ENCODE peak calls at places on chromosomes 1 and 21, in six cellular contexts. P is heart left ventricle, V is Panc1, N is vagina, L is OCI-LY7, E is stomach. A is an unnamed sample. For H3K4me1, the result is how much of the 10 kb centered on the place peaks cover.

GRCh38 chr21:43684424-43684823 is 25.1 kb downstream of the RRP1B start:
- DNase-seq in E (no peak), V (no peak), L (no peak), N (no peak), P (no peak), A (no peak)

GRCh38 chr1:111334169-111334568 is 43.5 kb downstream of the CHIA start:
- DNase-seq in E (peak), L (peak), V (no peak), N (no peak), P (no peak), A (peak)

GRCh38 chr1:64624446-64624766 is 120.5 kb upstream of the RAVER2 start:
- DNase-seq in L (no peak), P (no peak), E (no peak), N (no peak), V (no peak), A (no peak)

GRCh38 chr1:161421456-161421855 is 53.8 kb upstream of the CFAP126 start:
- DNase-seq in L (peak), N (no peak), E (no peak), P (no peak), V (no peak), A (no peak)

GRCh38 chr1:218488986-218489385 is 143.8 kb downstream of the TGFB2 start:
- DNase-seq in V (no peak), E (no peak), N (no peak), L (no peak), P (no peak), A (no peak)

GRCh38 chr1:22508329-22508728 is 55.0 kb upstream of the EPHA8 start:
- DNase-seq in V (no peak), E (no peak), L (no peak), P (no peak), N (no peak), A (peak)

GRCh38 chr21:41953831-41954653 is at the start of gene C2CD2:
- DNase-seq in P (peak), E (peak), L (no peak), V (no peak), N (no peak), A (peak)

GRCh38 chr1:234699795-234700665 is 90.1 kb upstream of the IRF2BP2 start:
- DNase-seq in N (no peak), E (no peak), P (no peak), L (no peak), V (no peak), A (no peak)

GRCh38 chr1:38817958-38818705 is 41.4 kb downstream of the RRAGC start:
- DNase-seq in N (no peak), E (peak), P (peak), V (no peak), L (no peak), A (peak)

GRCh38 chr1:154955718-154956513 is at the start of gene PBXIP1:
- DNase-seq in N (no peak), V (no peak), L (peak), E (peak), P (peak), A (peak)

GRCh38 chr1:179877586-179878265 is at the start of gene TOR1AIP2:
- DNase-seq in N (no peak), E (peak), L (peak), P (peak), V (peak), A (peak)

GRCh38 chr1:6948416-6948815 is 163.2 kb downstream of the CAMTA1 start:
- DNase-seq in E (no peak), V (no peak), P (no peak), N (no peak), L (no peak), A (no peak)

GRCh38 chr21:41304068-41304720 is 12.4 kb upstream of the FAM3B start:
- DNase-seq in N (no peak), P (no peak), L (no peak), V (no peak), E (no peak), A (no peak)

GRCh38 chr1:177937931-177938330 is 31.9 kb downstream of the SEC16B start:
- DNase-seq in E (no peak), L (no peak), N (no peak), V (no peak), P (no peak), A (no peak)

GRCh38 chr1:116957646-116958045 is 43.9 kb upstream of the CD101 start:
- DNase-seq in L (no peak), P (no peak), N (no peak), E (no peak), V (no peak), A (no peak)

GRCh38 chr1:95126846-95127245 is 9.7 kb downstream of the TLCD4 start:
- DNase-seq in N (no peak), L (no peak), V (no peak), P (no peak), E (no peak), A (no peak)

GRCh38 chr1:199172286-199173124 is 533.7 kb downstream of the PTPRC start:
- DNase-seq in L (no peak), E (no peak), P (no peak), N (no peak), V (no peak), A (no peak)

GRCh38 chr1:241229216-241229615 is 127.8 kb downstream of the RGS7 start:
- DNase-seq in P (no peak), N (no peak), L (no peak), E (peak), V (no peak), A (peak)

GRCh38 chr1:112341986-112342385 is 54.0 kb upstream of the CTTNBP2NL start:
- DNase-seq in P (no peak), E (no peak), L (no peak), N (no peak), V (no peak), A (no peak)

GRCh38 chr1:37763791-37764741 is 854 bp downstream of the EPHA10 start:
- DNase-seq in V (no peak), L (peak), P (no peak), E (no peak), N (no peak), A (peak)

GRCh38 chr1:31605908-31606427 is 11.5 kb upstream of the HCRTR1 start:
- DNase-seq in P (no peak), E (peak), V (no peak), N (no peak), L (peak), A (no peak)

GRCh38 chr1:53111073-53111556 is 31.3 kb downstream of the SLC1A7 start:
- DNase-seq in P (no peak), V (no peak), N (no peak), E (peak), L (no peak), A (no peak)

GRCh38 chr1:42081475-42081874 is 71.7 kb upstream of the GUCA2B start:
- DNase-seq in P (no peak), V (no peak), L (no peak), E (peak), N (no peak), A (peak)

GRCh38 chr1:17201201-17202021 is 3.5 kb upstream of the PADI1 start:
- DNase-seq in L (no peak), E (no peak), P (no peak), V (no peak), N (peak), A (no peak)

GRCh38 chr1:214416417-214417212 is 134.8 kb downstream of the PTPN14 start:
- DNase-seq in N (no peak), V (no peak), E (no peak), P (no peak), L (no peak), A (no peak)

GRCh38 chr1:214418380-214418779 is 133.0 kb downstream of the PTPN14 start:
- DNase-seq in L (no peak), V (no peak), P (no peak), N (no peak), E (no peak), A (no peak)

GRCh38 chr1:214419650-214420049 is 131.8 kb downstream of the PTPN14 start:
- DNase-seq in P (no peak), N (no peak), V (no peak), E (no peak), L (no peak), A (no peak)

GRCh38 chr1:214415131-214415530 is 134.2 kb downstream of the SMYD2 start:
- DNase-seq in N (no peak), E (no peak), V (no peak), L (no peak), P (no peak), A (no peak)

DNA sequence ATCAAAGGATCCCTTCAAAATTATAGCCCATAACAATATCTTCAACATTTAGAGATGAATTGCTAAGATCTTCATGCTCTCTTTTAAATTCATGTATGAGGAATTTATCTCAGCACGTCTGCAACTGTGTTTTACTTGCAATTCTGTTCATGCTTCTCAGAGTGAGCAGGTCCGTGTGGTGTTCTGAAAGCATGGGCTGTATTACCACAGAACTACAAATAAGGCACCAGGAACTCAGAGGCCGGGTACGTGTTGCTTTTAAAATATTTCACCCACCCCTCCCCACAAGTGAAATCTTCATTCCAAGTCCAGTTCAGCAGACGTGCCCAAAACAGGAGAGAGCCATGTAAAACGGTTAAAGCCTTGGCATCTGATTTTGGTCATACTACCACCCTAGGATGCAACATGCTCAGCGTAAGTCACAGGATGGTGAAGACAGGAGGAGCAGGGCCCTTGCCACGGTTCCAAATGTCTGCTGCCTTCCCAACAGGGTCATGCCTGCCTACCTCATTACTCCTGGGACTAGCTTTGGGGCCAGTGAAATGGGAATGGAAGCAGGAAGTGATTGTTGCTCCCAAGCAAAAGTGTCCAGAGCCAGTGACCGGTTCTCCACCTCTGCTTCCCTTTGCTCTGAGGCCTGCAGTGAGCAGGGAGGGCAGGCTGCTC is 133.7 kb downstream of the PTPN14 start:
- DNase-seq in P (no peak), N (no peak), L (no peak), V (no peak), E (no peak), A (no peak)
- H3K4me1 ChIP-seq in P (under half), N (half or more), L (under half), V (half or more), E (under half), A (under half)

GRCh38 chr1:150162862-150163706 is 13.4 kb downstream of the PLEKHO1 start:
- DNase-seq in N (no peak), L (peak), V (no peak), P (peak), E (peak), A (peak)

GRCh38 chr1:150162582-150162861 is 12.8 kb downstream of the PLEKHO1 start:
- DNase-seq in E (no peak), P (no peak), L (no peak), N (no peak), V (no peak), A (no peak)

GRCh38 chr1:150164224-150164623 is 14.5 kb downstream of the PLEKHO1 start:
- DNase-seq in L (no peak), N (no peak), E (no peak), V (no peak), P (peak), A (no peak)

GRCh38 chr1:150160964-150161626 is 11.4 kb downstream of the PLEKHO1 start:
- DNase-seq in V (no peak), P (no peak), E (no peak), N (no peak), L (peak), A (no peak)

DNA sequence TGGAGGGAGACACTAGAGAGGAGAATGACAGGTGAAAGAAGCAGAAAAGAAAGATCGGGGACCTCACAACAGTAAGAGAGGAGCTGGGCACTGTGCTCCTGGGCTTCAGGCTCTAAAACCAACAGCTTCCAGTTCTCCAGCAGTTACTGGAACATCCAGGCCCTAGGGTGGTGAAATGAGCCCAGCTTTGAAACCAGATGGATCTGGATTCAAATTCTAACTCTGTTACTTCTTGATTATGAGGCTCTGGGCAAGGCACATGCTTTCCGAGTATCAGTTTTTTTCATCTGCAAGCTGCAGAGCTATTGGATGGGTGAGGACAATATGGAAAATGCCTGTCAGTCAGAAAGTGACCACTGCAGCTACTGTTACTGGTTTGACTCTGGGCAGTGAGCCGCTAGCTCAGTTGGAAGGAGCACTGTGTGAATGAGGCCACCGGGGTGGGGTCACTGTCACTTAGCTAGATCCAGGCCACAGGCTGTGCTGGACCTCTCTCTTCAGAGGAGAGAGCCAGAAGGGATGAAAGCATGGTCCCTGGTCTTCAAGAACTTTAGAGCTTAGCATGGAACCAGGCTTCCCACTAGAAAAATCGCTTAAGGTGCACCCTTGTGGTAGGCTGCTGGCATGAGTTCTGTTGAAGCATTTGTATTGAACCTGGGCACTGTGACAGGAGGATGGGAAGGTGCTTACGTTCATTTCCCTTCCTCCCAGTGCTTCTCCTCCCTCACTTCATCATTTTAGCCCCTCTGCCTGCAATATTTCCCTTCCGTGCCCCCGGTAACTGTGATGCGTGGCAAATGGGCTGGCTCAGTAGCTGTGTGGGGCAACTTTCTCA is 12.2 kb downstream of the PLEKHO1 start:
- DNase-seq in V (no peak), N (no peak), P (no peak), E (no peak), L (peak), A (no peak)
- TF ChIP-seq CTCF in V (no peak), N (no peak), P (no peak), E (no peak), L (peak), A (no peak)

GRCh38 chr1:145690587-145691558 is 16.3 kb downstream of the PDZK1 start:
- DNase-seq in P (no peak), L (no peak), V (no peak), N (no peak), E (no peak), A (peak)
- H3K27ac ChIP-seq in P (no peak), L (no peak), V (no peak), N (no peak), E (no peak), A (no peak)

GRCh38 chr1:19484793-19485361 is 462 bp downstream of the CAPZB start:
- DNase-seq in N (no peak), V (no peak), P (no peak), E (no peak), L (no peak), A (peak)

GRCh38 chr1:19483261-19483660 is 2.1 kb downstream of the CAPZB start:
- DNase-seq in P (no peak), E (no peak), L (no peak), N (no peak), V (no peak), A (no peak)

GRCh38 chr1:19484338-19484792 is 974 bp downstream of the CAPZB start:
- DNase-seq in P (no peak), E (no peak), N (no peak), V (no peak), L (no peak), A (peak)

GRCh38 chr1:19483691-19484090 is 1.6 kb downstream of the CAPZB start:
- DNase-seq in P (no peak), N (no peak), V (no peak), L (no peak), E (no peak), A (no peak)

GRCh38 chr1:19485362-19486187 is at the start of gene CAPZB:
- DNase-seq in N (no peak), V (no peak), E (peak), P (peak), L (peak), A (peak)
- H3K4me1 ChIP-seq in N (half or more), V (under half), E (half or more), P (half or more), L (under half), A (under half)

GRCh38 chr21:45695086-45695485 is 51.6 kb downstream of the PCBP3 start:
- DNase-seq in E (no peak), V (no peak), L (no peak), P (no peak), N (no peak), A (no peak)
- TF ChIP-seq CTCF in E (no peak), V (peak), L (peak), P (no peak), N (no peak), A (no peak)

GRCh38 chr1:44345187-44345775 is 9.8 kb downstream of the ERI3 start:
- DNase-seq in N (no peak), E (no peak), P (no peak), V (no peak), L (no peak), A (no peak)
- H3K27ac ChIP-seq in N (no peak), E (no peak), P (no peak), V (no peak), L (no peak), A (no peak)

A was measured in body of pancreas.